ENCODE peak calls at places on chromosome X, in five cellular contexts. N is suprapubic skin, R is OCI-LY7, T is astrocyte of the cerebellum, Y is AG10803. V is an unnamed sample.

GRCh38 chrX:21944136-21944615 is 3.7 kb downstream of the SMS start:
- DNase-seq in Y (no peak), R (no peak), N (no peak), T (no peak), V (no peak)

GRCh38 chrX:24392709-24393108 is 32.3 kb downstream of the SUPT20HL1 start:
- DNase-seq in R (no peak), T (peak; percentile 18), N (no peak), Y (peak; percentile 31), V (no peak)

GRCh38 chrX:115233497-115234219 is at the start of gene LRCH2:
- DNase-seq in N (no peak), T (peak; percentile 19), Y (peak; percentile 21), R (no peak), V (peak; percentile 15)

GRCh38 chrX:109403927-109404326 is 78.0 kb downstream of the GUCY2F start:
- DNase-seq in T (no peak), N (no peak), R (no peak), Y (no peak), V (no peak)

GRCh38 chrX:45850197-45850774 is 649.6 kb upstream of the DIPK2B start:
- DNase-seq in N (no peak), R (no peak), T (no peak), Y (peak; percentile 8), V (peak; percentile 12)

GRCh38 chrX:24357101-24357500 is 3.3 kb upstream of the SUPT20HL1 start:
- DNase-seq in R (no peak), N (no peak), T (no peak), Y (no peak), V (no peak)

GRCh38 chrX:43467608-43468234 is 188.4 kb upstream of the MAOA start:
- DNase-seq in T (no peak), R (no peak), N (no peak), Y (no peak), V (no peak)

GRCh38 chrX:23901805-23902204 is 5.9 kb downstream of the APOO start:
- DNase-seq in Y (peak; percentile 78), T (peak; percentile 60), R (peak; percentile 71), N (no peak), V (peak; percentile 60)

GRCh38 chrX:127519323-127519722 is 532.9 kb downstream of the ACTRT1 start:
- DNase-seq in Y (no peak), T (no peak), R (no peak), N (no peak), V (no peak)

GRCh38 chrX:71616672-71617529 is 1.4 kb downstream of the CXCR3 start:
- DNase-seq in R (no peak), N (no peak), Y (no peak), T (no peak), V (peak; percentile 33)

GRCh38 chrX:20654596-20655106 is 387.9 kb upstream of the RPS6KA3 start:
- DNase-seq in N (no peak), T (no peak), R (no peak), Y (no peak), V (no peak)

GRCh38 chrX:124665878-124666425 is 319.6 kb downstream of the SH2D1A start:
- DNase-seq in R (no peak), T (no peak), Y (no peak), N (no peak), V (no peak)

GRCh38 chrX:70508296-70508911 is 63.8 kb downstream of the DLG3 start:
- DNase-seq in T (no peak), N (no peak), R (no peak), Y (no peak), V (no peak)

GRCh38 chrX:22952011-22952410 is 47.7 kb upstream of the DDX53 start:
- DNase-seq in T (peak; percentile 6), Y (no peak), N (no peak), R (no peak), V (no peak)

GRCh38 chrX:43758044-43758443 is 101.9 kb downstream of the MAOA start:
- DNase-seq in Y (no peak), N (no peak), T (no peak), R (no peak), V (no peak)

GRCh38 chrX:42754129-42754528 is 23.8 kb downstream of the PPP1R2C start:
- DNase-seq in Y (no peak), T (no peak), R (no peak), N (no peak), V (no peak)

GRCh38 chrX:107025538-107025937 is 25.5 kb upstream of the MORC4 start:
- DNase-seq in Y (peak; percentile 23), T (peak; percentile 8), R (peak; percentile 31), N (no peak), V (peak; percentile 9)

GRCh38 chrX:69503835-69504625 is at the start of gene NALF2:
- DNase-seq in Y (peak; percentile 11), T (no peak), R (peak; percentile 80), N (no peak), V (peak; percentile 50)

GRCh38 chrX:144722307-144722706 is 525.0 kb upstream of the SPANXN1 start:
- DNase-seq in Y (no peak), N (no peak), R (no peak), T (no peak), V (no peak)

GRCh38 chrX:43836435-43837184 is 45.6 kb downstream of the MAOB start:
- DNase-seq in Y (peak; percentile 8), T (no peak), R (peak; percentile 2), N (no peak), V (peak; percentile 14)

GRCh38 chrX:44953734-44954502 is 80.9 kb downstream of the KDM6A start:
- DNase-seq in N (no peak), Y (no peak), T (no peak), R (no peak), V (no peak)

GRCh38 chrX:56812515-56813105 is 83.6 kb downstream of the NBDY start:
- DNase-seq in N (no peak), T (no peak), R (peak; percentile 14), Y (peak; percentile 18), V (peak; percentile 43)

GRCh38 chrX:69149466-69150293 is 15.6 kb downstream of the PJA1 start:
- DNase-seq in R (no peak), T (no peak), Y (no peak), N (no peak), V (no peak)

GRCh38 chrX:17944833-17945497 is 83.9 kb upstream of the RAI2 start:
- DNase-seq in T (no peak), R (peak; percentile 32), N (no peak), Y (peak; percentile 1), V (peak; percentile 11)

GRCh38 chrX:102154218-102154860 is 1.4 kb downstream of the BEX5 start:
- DNase-seq in Y (no peak), R (no peak), T (no peak), N (no peak), V (no peak)
- TF ChIP-seq CTCF in Y (peak; percentile 2), R (peak; percentile 43), T (no peak), N (no peak), V (no peak)

DNA sequence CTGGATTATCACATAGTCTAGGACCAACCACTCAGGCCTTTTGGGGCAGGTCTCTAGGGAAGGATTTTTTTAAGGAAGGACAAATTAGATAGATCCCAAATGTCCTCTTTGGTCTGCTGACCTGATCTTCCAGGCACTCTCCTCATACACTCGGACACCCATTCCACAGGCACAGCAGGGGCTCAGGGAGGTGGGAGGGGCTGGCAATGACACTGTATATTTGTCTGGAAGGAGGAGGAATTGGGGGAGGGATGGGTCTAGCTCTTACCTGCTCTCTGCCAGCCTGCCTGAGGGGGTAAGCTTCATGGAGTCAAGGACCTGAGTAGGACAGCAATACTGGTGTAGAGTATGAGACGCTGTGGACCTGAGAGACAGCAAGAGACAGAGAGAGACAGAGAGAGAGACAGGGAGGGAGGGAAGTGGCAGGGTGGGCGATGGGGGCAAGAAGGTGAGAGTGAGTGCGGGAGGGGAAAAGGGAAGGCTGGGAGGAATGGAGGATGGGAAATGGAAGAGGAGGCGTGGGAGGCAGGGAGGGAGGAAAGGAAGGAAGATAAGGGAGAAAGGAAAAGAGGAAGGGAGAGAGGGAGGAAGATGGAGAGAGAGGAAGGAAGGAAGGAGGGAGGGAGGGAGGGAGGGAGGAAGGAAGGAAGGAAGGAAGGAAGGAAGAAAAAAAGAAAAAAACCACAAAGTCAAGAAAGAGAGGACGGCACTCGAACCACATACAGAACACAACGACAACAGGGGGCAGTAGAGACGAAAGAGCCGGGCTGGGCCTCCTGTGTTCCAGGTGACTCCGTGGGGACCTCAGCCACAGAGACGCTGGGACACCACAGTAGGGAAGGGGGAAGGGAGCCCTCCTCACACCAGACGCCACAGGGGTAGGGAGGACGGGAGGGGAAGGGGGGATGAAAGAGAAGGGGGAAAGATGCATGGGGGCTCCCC is 1.8 kb downstream of the IQSEC2 start:
- DNase-seq in Y (no peak), R (no peak), N (no peak), T (no peak), V (no peak)
- TF ChIP-seq CTCF in Y (no peak), R (no peak), N (no peak), T (no peak), V (no peak)

GRCh38 chrX:10254746-10255145 is 98.0 kb downstream of the CLCN4 start:
- DNase-seq in Y (peak; percentile 20), R (no peak), N (no peak), T (no peak), V (no peak)
- TF ChIP-seq CTCF in Y (peak; percentile 16), R (peak; percentile 13), N (no peak), T (peak; percentile 2), V (no peak)

GRCh38 chrX:138481649-138482048 is 229.9 kb downstream of the FGF13 start:
- DNase-seq in R (no peak), T (no peak), Y (no peak), N (no peak), V (no peak)
- TF ChIP-seq CTCF in R (no peak), T (no peak), Y (no peak), N (no peak), V (no peak)

GRCh38 chrX:14717949-14718348 is 154.9 kb downstream of the FANCB start:
- DNase-seq in N (no peak), T (no peak), Y (no peak), R (no peak), V (no peak)

DNA sequence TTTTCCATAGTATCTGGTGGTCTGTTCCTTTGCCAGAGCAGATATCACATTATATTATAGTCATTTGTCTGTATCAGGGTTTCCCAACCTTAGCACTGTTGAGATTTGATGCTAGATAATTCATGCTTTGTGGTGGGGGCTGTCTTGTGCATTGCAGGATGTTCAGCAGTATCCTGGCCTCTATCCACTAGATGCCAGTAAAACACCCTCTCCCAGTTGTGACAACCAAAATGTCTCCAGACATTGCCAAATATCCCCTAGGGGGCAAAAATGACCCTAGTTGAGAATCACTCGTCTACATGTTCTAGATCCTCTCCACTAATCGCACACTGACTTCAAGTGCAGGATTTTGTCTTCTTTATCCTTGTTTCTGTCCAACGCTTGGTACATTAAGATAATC is 160.8 kb downstream of the FANCB start:
- DNase-seq in N (no peak), Y (no peak), T (no peak), R (no peak), V (no peak)
- TF ChIP-seq CTCF in N (no peak), Y (no peak), T (no peak), R (no peak), V (no peak)

GRCh38 chrX:129323115-129323514 is 200.2 kb downstream of the SMARCA1 start:
- DNase-seq in R (no peak), N (no peak), T (no peak), Y (no peak), V (no peak)
- TF ChIP-seq CTCF in R (no peak), N (no peak), T (no peak), Y (no peak), V (no peak)

GRCh38 chrX:37646254-37646653 is 39.3 kb upstream of the XK start:
- DNase-seq in Y (no peak), R (no peak), N (no peak), T (no peak), V (no peak)
- TF ChIP-seq CTCF in Y (no peak), R (peak; percentile 47), N (no peak), T (no peak), V (no peak)

GRCh38 chrX:27399146-27399456 is 64.0 kb downstream of the PPP4R3C start:
- DNase-seq in Y (no peak), T (no peak), R (no peak), N (no peak), V (no peak)
- TF ChIP-seq CTCF in Y (no peak), T (no peak), R (peak; percentile 11), N (no peak), V (no peak)